ENCODE peak calls at places on chromosomes 7 and 10, in four cellular contexts. One of them, this sample, is unnamed.

GRCh38 chr7:157614457-157615020 is 277.7 kb downstream of the DNAJB6 start:
- DNase-seq in body of pancreas: no peak
- DNase-seq in stimulated activated CD8-positive, alpha-beta memory T cell treated with anti-CD3 and anti-CD28 coated beads, Interleukin-7, amount 100 ng/mL, for 24 hours: no peak
- DNase-seq in AG09309: no peak
- DNase-seq in this sample: no peak

GRCh38 chr10:91635401-91636400 is 2.8 kb upstream of the PPP1R3C start:
- DNase-seq in stimulated activated CD8-positive, alpha-beta memory T cell treated with anti-CD3 and anti-CD28 coated beads, Interleukin-7, amount 100 ng/mL, for 24 hours: peak; percentile 4
- DNase-seq in body of pancreas: peak; percentile 81
- DNase-seq in AG09309: no peak
- DNase-seq in this sample: peak; percentile 26

GRCh38 chr7:41096921-41097320 is 606.0 kb downstream of the INHBA start:
- DNase-seq in stimulated activated CD8-positive, alpha-beta memory T cell treated with anti-CD3 and anti-CD28 coated beads, Interleukin-7, amount 100 ng/mL, for 24 hours: no peak
- DNase-seq in body of pancreas: no peak
- DNase-seq in AG09309: peak; percentile 96
- DNase-seq in this sample: no peak

GRCh38 chr10:127119901-127120300 is 76.5 kb downstream of the INSYN2A start:
- DNase-seq in AG09309: no peak
- DNase-seq in stimulated activated CD8-positive, alpha-beta memory T cell treated with anti-CD3 and anti-CD28 coated beads, Interleukin-7, amount 100 ng/mL, for 24 hours: no peak
- DNase-seq in body of pancreas: no peak
- DNase-seq in this sample: no peak

GRCh38 chr10:5944389-5945202 is 32.7 kb downstream of the IL15RA start:
- DNase-seq in stimulated activated CD8-positive, alpha-beta memory T cell treated with anti-CD3 and anti-CD28 coated beads, Interleukin-7, amount 100 ng/mL, for 24 hours: no peak
- DNase-seq in body of pancreas: peak; percentile 97
- DNase-seq in AG09309: peak; percentile 100
- DNase-seq in this sample: no peak

GRCh38 chr7:43664681-43665080 is 64.6 kb downstream of the COA1 start:
- DNase-seq in body of pancreas: no peak
- DNase-seq in AG09309: no peak
- DNase-seq in stimulated activated CD8-positive, alpha-beta memory T cell treated with anti-CD3 and anti-CD28 coated beads, Interleukin-7, amount 100 ng/mL, for 24 hours: no peak
- DNase-seq in this sample: no peak

GRCh38 chr7:70849580-70850235 is 282.2 kb upstream of the GALNT17 start:
- DNase-seq in AG09309: no peak
- DNase-seq in body of pancreas: no peak
- DNase-seq in stimulated activated CD8-positive, alpha-beta memory T cell treated with anti-CD3 and anti-CD28 coated beads, Interleukin-7, amount 100 ng/mL, for 24 hours: no peak
- DNase-seq in this sample: no peak

GRCh38 chr10:121927361-121927840 is 430 bp downstream of the ATE1 start:
- DNase-seq in AG09309: no peak
- DNase-seq in stimulated activated CD8-positive, alpha-beta memory T cell treated with anti-CD3 and anti-CD28 coated beads, Interleukin-7, amount 100 ng/mL, for 24 hours: peak; percentile 1
- DNase-seq in body of pancreas: peak; percentile 59
- DNase-seq in this sample: no peak

GRCh38 chr10:21449288-21449966 is 76.1 kb downstream of the SKIDA1 start:
- DNase-seq in AG09309: no peak
- DNase-seq in body of pancreas: no peak
- DNase-seq in stimulated activated CD8-positive, alpha-beta memory T cell treated with anti-CD3 and anti-CD28 coated beads, Interleukin-7, amount 100 ng/mL, for 24 hours: no peak
- DNase-seq in this sample: no peak

GRCh38 chr7:98348726-98349474 is 52.0 kb downstream of the BAIAP2L1 start:
- DNase-seq in AG09309: no peak
- DNase-seq in body of pancreas: no peak
- DNase-seq in stimulated activated CD8-positive, alpha-beta memory T cell treated with anti-CD3 and anti-CD28 coated beads, Interleukin-7, amount 100 ng/mL, for 24 hours: no peak
- DNase-seq in this sample: no peak

GRCh38 chr7:92595281-92595680 is 5.1 kb upstream of the FAM133B start:
- DNase-seq in body of pancreas: no peak
- DNase-seq in stimulated activated CD8-positive, alpha-beta memory T cell treated with anti-CD3 and anti-CD28 coated beads, Interleukin-7, amount 100 ng/mL, for 24 hours: no peak
- DNase-seq in AG09309: peak; percentile 69
- DNase-seq in this sample: no peak

GRCh38 chr10:101079874-101080273 is 18.1 kb downstream of the KAZALD1 start:
- DNase-seq in body of pancreas: no peak
- DNase-seq in AG09309: no peak
- DNase-seq in stimulated activated CD8-positive, alpha-beta memory T cell treated with anti-CD3 and anti-CD28 coated beads, Interleukin-7, amount 100 ng/mL, for 24 hours: no peak
- DNase-seq in this sample: no peak

This sample was measured in memory B cell.